ENCODE peak calls at places on chromosomes 16 and 17, in five cellular contexts. B is RPMI8226, X is HT1080, W is NCI-H2227 treated with DMSO at 0.1 percent for 48 hours, Z is KBM-7. Y is an unnamed sample.

GRCh38 chr16:2152695-2153506 is 2.7 kb upstream of the TRAF7 start:
- DNase-seq in B (peak), X (peak), W (no peak), Z (peak), Y (no peak)

GRCh38 chr17:77279448-77280303 is 138.9 kb downstream of the SEC14L1 start:
- DNase-seq in B (no peak), X (peak), W (no peak), Z (no peak), Y (peak)

GRCh38 chr16:11254913-11255736 is 879 bp downstream of the SOCS1 start:
- DNase-seq in B (peak), X (no peak), W (peak), Z (peak), Y (peak)

GRCh38 chr16:75624921-75625334 is 1.8 kb upstream of the ADAT1 start:
- DNase-seq in B (no peak), X (peak), W (no peak), Z (peak), Y (no peak)

GRCh38 chr17:37107406-37108083 is 158.8 kb downstream of the AATF start:
- DNase-seq in B (no peak), X (no peak), W (no peak), Z (no peak), Y (peak)

GRCh38 chr17:82696916-82697807 is 1.3 kb downstream of the RAB40B start:
- DNase-seq in B (no peak), X (no peak), W (no peak), Z (no peak), Y (no peak)

GRCh38 chr16:85426806-85427205 is 186.3 kb upstream of the GSE1 start:
- DNase-seq in B (no peak), X (no peak), W (no peak), Z (no peak), Y (no peak)

GRCh38 chr17:2181206-2181983 is 122.2 kb downstream of the SMG6 start:
- DNase-seq in B (no peak), X (no peak), W (no peak), Z (no peak), Y (peak)

GRCh38 chr16:70804153-70804728 is 3.3 kb upstream of the VAC14 start:
- DNase-seq in B (peak), X (peak), W (no peak), Z (peak), Y (no peak)

GRCh38 chr16:15950167-15950854 is 895 bp downstream of the ABCC1 start:
- DNase-seq in B (peak), X (peak), W (peak), Z (peak), Y (no peak)

GRCh38 chr17:3575506-3575905 is 17.9 kb upstream of the TRPV3 start:
- DNase-seq in B (no peak), X (peak), W (no peak), Z (no peak), Y (no peak)

GRCh38 chr16:20181386-20181785 is 107.7 kb upstream of the GPR139 start:
- DNase-seq in B (no peak), X (no peak), W (no peak), Z (no peak), Y (no peak)

GRCh38 chr17:55264273-55264639 is 504 bp upstream of the HLF start:
- DNase-seq in B (no peak), X (no peak), W (no peak), Z (no peak), Y (no peak)

GRCh38 chr16:17238285-17239028 is 232.3 kb downstream of the XYLT1 start:
- DNase-seq in B (no peak), X (no peak), W (no peak), Z (no peak), Y (no peak)

GRCh38 chr17:7867881-7868329 is 10.1 kb downstream of the CYB5D1 start:
- DNase-seq in B (no peak), X (no peak), W (no peak), Z (peak), Y (no peak)

GRCh38 chr17:62892870-62893338 is 73.1 kb upstream of the TANC2 start:
- DNase-seq in B (peak), X (peak), W (no peak), Z (peak), Y (peak)

GRCh38 chr17:35345926-35346771 is 27.3 kb downstream of the SLFN11 start:
- DNase-seq in B (no peak), X (peak), W (no peak), Z (peak), Y (peak)

GRCh38 chr17:42131971-42132370 is 9.4 kb downstream of the HSPB9 start:
- DNase-seq in B (no peak), X (peak), W (no peak), Z (no peak), Y (no peak)

GRCh38 chr17:80031691-80032480 is 3.8 kb downstream of the TBC1D16 start:
- DNase-seq in B (peak), X (no peak), W (no peak), Z (no peak), Y (no peak)

GRCh38 chr16:935684-936083 is 35.1 kb downstream of the LMF1 start:
- DNase-seq in B (no peak), X (no peak), W (no peak), Z (no peak), Y (no peak)

GRCh38 chr17:45426561-45426960 is 6.1 kb downstream of the ARHGAP27 start:
- DNase-seq in B (no peak), X (no peak), W (no peak), Z (no peak), Y (no peak)

GRCh38 chr16:48597563-48598392 is 12.2 kb downstream of the N4BP1 start:
- DNase-seq in B (no peak), X (peak), W (no peak), Z (no peak), Y (no peak)

GRCh38 chr17:70869402-70870085 is 700.2 kb downstream of the KCNJ2 start:
- DNase-seq in B (no peak), X (no peak), W (no peak), Z (no peak), Y (no peak)

GRCh38 chr16:4700997-4701743 is 7.8 kb downstream of the NUDT16L1 start:
- DNase-seq in B (no peak), X (no peak), W (no peak), Z (no peak), Y (no peak)

GRCh38 chr16:28090646-28091377 is 27.3 kb upstream of the GSG1L start:
- DNase-seq in B (no peak), X (peak), W (no peak), Z (peak), Y (no peak)

GRCh38 chr17:69414408-69415274 is at the start of gene MAP2K6:
- DNase-seq in B (peak), X (peak), W (peak), Z (peak), Y (peak)

GRCh38 chr17:58325289-58325726 is 3.3 kb downstream of the TSPOAP1 start:
- DNase-seq in B (peak), X (no peak), W (no peak), Z (peak), Y (no peak)

GRCh38 chr16:25367773-25368172 is 110.1 kb upstream of the ZKSCAN2 start:
- DNase-seq in B (no peak), X (no peak), W (no peak), Z (no peak), Y (no peak)

GRCh38 chr17:82249896-82250581 is 21.2 kb downstream of the SLC16A3 start:
- DNase-seq in B (no peak), X (no peak), W (no peak), Z (no peak), Y (no peak)

GRCh38 chr17:74780443-74781238 is 4.5 kb upstream of the NAT9 start:
- DNase-seq in B (peak), X (peak), W (no peak), Z (peak), Y (peak)

GRCh38 chr16:12781777-12782176 is 21.9 kb downstream of the CPPED1 start:
- DNase-seq in B (no peak), X (no peak), W (no peak), Z (no peak), Y (no peak)

GRCh38 chr16:87850009-87851006 is 19.0 kb downstream of the SLC7A5 start:
- DNase-seq in B (peak), X (peak), W (no peak), Z (peak), Y (no peak)

GRCh38 chr17:46117850-46118696 is 75.2 kb downstream of the KANSL1 start:
- DNase-seq in B (no peak), X (no peak), W (no peak), Z (no peak), Y (no peak)